ENCODE peak calls at places on chromosomes 4 and X, in seven cellular contexts. I is body of pancreas, F is colonic mucosa, B is aorta, R is upper lobe of right lung, C is iPS DF 6.9, P is NT2/D1. L is an unnamed sample. For H3K36me3, H3K4me1 and H3K9me3, the result is how much of the 10 kb centered on the place peaks cover.

GRCh38 chr4:122842984-122843531 is 16.4 kb downstream of the FGF2 start:
- DNase-seq in I (no peak), F (no peak), B (peak), R (no peak), C (no peak), P (no peak), L (peak)

GRCh38 chr4:128853741-128854140 is 44.2 kb downstream of the JADE1 start:
- DNase-seq in I (no peak), F (no peak), B (no peak), R (no peak), C (no peak), P (no peak), L (no peak)

GRCh38 chrX:281166-281999 is at the start of gene PLCXD1:
- DNase-seq in I (peak), F (no peak), B (peak), R (peak), C (peak), P (peak), L (peak)

GRCh38 chrX:132004728-132005127 is 18.4 kb upstream of the STK26 start:
- DNase-seq in I (no peak), F (no peak), B (no peak), R (no peak), C (no peak), P (no peak), L (no peak)

GRCh38 chr4:5808081-5808741 is 84.7 kb downstream of the CRMP1 start:
- DNase-seq in I (no peak), F (no peak), B (no peak), R (no peak), C (no peak), P (no peak), L (no peak)

GRCh38 chr4:158253350-158253980 is 43.2 kb downstream of the TMEM144 start:
- DNase-seq in I (peak), F (peak), B (peak), R (no peak), C (no peak), P (no peak), L (peak)

GRCh38 chr4:101599620-101600019 is 190.9 kb upstream of the BANK1 start:
- DNase-seq in I (no peak), F (no peak), B (no peak), R (no peak), C (no peak), P (no peak), L (no peak)

GRCh38 chr4:25320374-25321172 is 8.0 kb downstream of the ZCCHC4 start:
- DNase-seq in I (no peak), F (no peak), B (no peak), R (no peak), C (no peak), P (no peak), L (no peak)

GRCh38 chrX:19270727-19271126 is 73.0 kb upstream of the PDHA1 start:
- DNase-seq in I (no peak), F (no peak), B (no peak), R (no peak), C (no peak), P (no peak), L (no peak)

GRCh38 chr4:74499986-74500781 is 55.2 kb downstream of the AREG start:
- DNase-seq in I (no peak), F (no peak), B (no peak), R (no peak), C (no peak), P (no peak), L (no peak)

GRCh38 chr4:156497486-156497885 is 474.1 kb downstream of the PDGFC start:
- DNase-seq in I (no peak), F (no peak), B (no peak), R (no peak), C (no peak), P (no peak), L (no peak)

GRCh38 chr4:81470456-81471327 is 1.0 kb downstream of the RASGEF1B start:
- DNase-seq in I (peak), F (peak), B (peak), R (peak), C (no peak), P (no peak), L (no peak)

GRCh38 chrX:109601458-109601857 is 23.5 kb downstream of the KCNE5 start:
- DNase-seq in I (no peak), F (no peak), B (no peak), R (no peak), C (no peak), P (no peak), L (no peak)

GRCh38 chrX:18964026-18964425 is 19.9 kb downstream of the PHKA2 start:
- DNase-seq in I (no peak), F (no peak), B (no peak), R (no peak), C (no peak), P (no peak), L (no peak)

GRCh38 chr4:103904126-103904525 is 184.3 kb upstream of the TACR3 start:
- DNase-seq in I (no peak), F (no peak), B (no peak), R (no peak), C (no peak), P (no peak), L (no peak)

GRCh38 chrX:126030021-126030420 is 136.1 kb downstream of the DCAF12L2 start:
- DNase-seq in I (no peak), F (no peak), B (no peak), R (no peak), C (no peak), P (no peak), L (no peak)

GRCh38 chrX:8845469-8845868 is 44.3 kb upstream of the FAM9A start:
- DNase-seq in I (no peak), F (no peak), B (no peak), R (no peak), C (no peak), P (no peak), L (no peak)

GRCh38 chr4:15469402-15470148 is at the start of gene CC2D2A:
- DNase-seq in I (peak), F (no peak), B (peak), R (no peak), C (no peak), P (peak), L (no peak)

GRCh38 chrX:1486749-1487361 is 34.1 kb upstream of the ASMTL start:
- DNase-seq in I (no peak), F (no peak), B (peak), R (no peak), C (no peak), P (no peak), L (no peak)

GRCh38 chr4:137200322-137200721 is 332.0 kb downstream of the PCDH18 start:
- DNase-seq in I (no peak), F (no peak), B (no peak), R (no peak), C (no peak), P (no peak), L (no peak)

GRCh38 chr4:15395342-15395741 is 32.5 kb upstream of the C1QTNF7 start:
- DNase-seq in I (no peak), F (no peak), B (no peak), R (no peak), C (no peak), P (no peak), L (no peak)

GRCh38 chrX:98405376-98405775 is 1521.7 kb downstream of the RPA4 start:
- DNase-seq in I (no peak), F (no peak), B (no peak), R (no peak), C (no peak), P (no peak), L (no peak)

GRCh38 chr4:84778041-84778440 is 188.4 kb downstream of the WDFY3 start:
- DNase-seq in I (no peak), F (no peak), B (no peak), R (no peak), C (no peak), P (no peak), L (no peak)
- H3K36me3 ChIP-seq in I (under half), F (under half), B (under half), R (half or more), C (under half), P (under half), L (under half)

DNA sequence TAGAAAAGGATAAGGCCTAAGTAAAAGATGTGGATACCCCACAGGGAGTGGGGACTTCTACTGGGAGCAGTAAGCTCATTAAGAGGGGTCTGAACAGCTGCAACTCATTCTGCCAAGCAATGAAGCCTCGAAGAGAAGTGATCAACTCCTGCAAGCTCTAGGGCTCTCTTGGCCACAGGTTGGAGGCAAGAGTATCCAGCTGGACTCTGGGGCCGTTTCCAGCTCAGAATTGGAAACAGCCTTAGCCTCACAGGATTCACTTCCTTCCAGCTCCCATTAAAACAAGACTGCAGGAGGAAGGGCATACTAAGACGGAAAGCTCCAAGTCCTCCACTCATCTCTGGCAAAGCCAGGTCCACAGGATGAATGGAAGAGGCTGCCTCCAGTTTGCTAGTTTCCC is 126.3 kb downstream of the ATG4A start:
- DNase-seq in I (no peak), F (no peak), B (peak), R (no peak), C (no peak), P (no peak), L (no peak)
- H3K4me1 ChIP-seq in I (under half), F (under half), B (under half), R (under half), C (under half), P (under half), L (under half)

GRCh38 chr4:1337951-1338751 is 8.9 kb upstream of the UVSSA start:
- DNase-seq in I (no peak), F (no peak), B (no peak), R (no peak), C (no peak), P (no peak), L (no peak)

GRCh38 chr4:1339489-1339888 is 7.5 kb upstream of the UVSSA start:
- DNase-seq in I (no peak), F (no peak), B (no peak), R (no peak), C (no peak), P (no peak), L (no peak)

GRCh38 chr4:1340181-1340747 is 6.7 kb upstream of the UVSSA start:
- DNase-seq in I (no peak), F (no peak), B (no peak), R (no peak), C (no peak), P (no peak), L (no peak)

GRCh38 chr4:1337376-1337831 is 9.6 kb upstream of the UVSSA start:
- DNase-seq in I (no peak), F (peak), B (no peak), R (no peak), C (no peak), P (no peak), L (no peak)

GRCh38 chr4:1338752-1339414 is 8.1 kb upstream of the UVSSA start:
- DNase-seq in I (no peak), F (no peak), B (no peak), R (no peak), C (no peak), P (no peak), L (no peak)
- H3K9me3 ChIP-seq in I (under half), F (under half), B (under half), R (under half), C (under half), P (under half), L (under half)

DNA sequence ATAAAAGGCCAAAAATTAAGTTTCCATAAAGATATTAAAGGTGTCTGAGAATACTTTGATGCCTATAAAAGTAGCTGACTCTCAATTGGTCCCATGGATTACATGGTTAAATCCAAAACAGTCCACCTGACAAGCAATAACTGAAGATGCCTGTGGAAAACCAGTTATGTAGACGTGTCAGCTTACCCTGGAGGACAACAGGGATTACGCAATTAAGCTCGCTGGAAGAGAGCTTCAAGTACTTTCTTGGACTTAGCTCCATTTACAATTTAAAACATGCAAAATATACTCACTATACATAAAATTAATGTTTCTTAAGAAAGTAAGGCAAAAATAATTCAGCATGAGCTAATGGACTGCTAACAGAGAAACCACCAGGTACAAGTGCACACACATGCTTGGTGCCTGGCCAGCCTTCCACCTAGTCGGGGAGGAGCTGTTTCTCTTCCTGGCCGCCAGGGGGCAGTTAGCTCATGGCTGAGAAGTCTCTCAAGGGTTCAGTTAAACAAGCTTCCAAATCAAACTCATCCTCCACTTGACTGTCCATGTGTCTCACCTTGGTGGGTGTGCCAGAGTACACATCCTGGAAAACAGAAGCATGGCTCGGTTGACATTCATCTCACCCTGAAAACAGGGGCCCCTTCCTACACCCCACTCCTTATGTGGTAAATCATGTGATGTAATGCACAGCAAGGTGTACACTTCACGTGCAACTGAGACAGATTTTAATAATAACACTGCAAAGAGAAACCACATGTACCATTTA is 9.2 kb upstream of the FAM53A start:
- DNase-seq in I (peak), F (peak), B (peak), R (peak), C (no peak), P (peak), L (peak)
- H3K36me3 ChIP-seq in I (under half), F (under half), B (under half), R (half or more), C (under half), P (half or more), L (half or more)

GRCh38 chr4:153116101-153116680 is 88.1 kb upstream of the TRIM2 start:
- DNase-seq in I (no peak), F (no peak), B (no peak), R (no peak), C (no peak), P (no peak), L (no peak)
- H3K4me1 ChIP-seq in I (under half), F (under half), B (under half), R (under half), C (under half), P (under half), L (under half)

GRCh38 chr4:98332017-98332416 is 70.8 kb downstream of the RAP1GDS1 start:
- DNase-seq in I (no peak), F (no peak), B (no peak), R (no peak), C (no peak), P (no peak), L (no peak)
- H3K9me3 ChIP-seq in I (under half), F (under half), B (under half), R (under half), C (under half), P (under half), L (under half)

GRCh38 chr4:1291091-1291490 is 1.4 kb downstream of the MAEA start:
- DNase-seq in I (no peak), F (peak), B (peak), R (no peak), C (no peak), P (no peak), L (no peak)
- H3K36me3 ChIP-seq in I (under half), F (under half), B (under half), R (under half), C (under half), P (under half), L (under half)

GRCh38 chr4:703336-704197 is 2.1 kb upstream of the PCGF3 start:
- DNase-seq in I (no peak), F (no peak), B (no peak), R (no peak), C (no peak), P (no peak), L (no peak)

GRCh38 chr4:704198-704891 is 1.3 kb upstream of the PCGF3 start:
- DNase-seq in I (no peak), F (no peak), B (no peak), R (no peak), C (no peak), P (no peak), L (no peak)

GRCh38 chr4:699816-700580 is 5.6 kb upstream of the PCGF3 start:
- DNase-seq in I (no peak), F (no peak), B (no peak), R (no peak), C (no peak), P (no peak), L (no peak)

GRCh38 chr4:702618-703048 is 3.0 kb upstream of the PCGF3 start:
- DNase-seq in I (no peak), F (no peak), B (no peak), R (no peak), C (no peak), P (no peak), L (no peak)

DNA sequence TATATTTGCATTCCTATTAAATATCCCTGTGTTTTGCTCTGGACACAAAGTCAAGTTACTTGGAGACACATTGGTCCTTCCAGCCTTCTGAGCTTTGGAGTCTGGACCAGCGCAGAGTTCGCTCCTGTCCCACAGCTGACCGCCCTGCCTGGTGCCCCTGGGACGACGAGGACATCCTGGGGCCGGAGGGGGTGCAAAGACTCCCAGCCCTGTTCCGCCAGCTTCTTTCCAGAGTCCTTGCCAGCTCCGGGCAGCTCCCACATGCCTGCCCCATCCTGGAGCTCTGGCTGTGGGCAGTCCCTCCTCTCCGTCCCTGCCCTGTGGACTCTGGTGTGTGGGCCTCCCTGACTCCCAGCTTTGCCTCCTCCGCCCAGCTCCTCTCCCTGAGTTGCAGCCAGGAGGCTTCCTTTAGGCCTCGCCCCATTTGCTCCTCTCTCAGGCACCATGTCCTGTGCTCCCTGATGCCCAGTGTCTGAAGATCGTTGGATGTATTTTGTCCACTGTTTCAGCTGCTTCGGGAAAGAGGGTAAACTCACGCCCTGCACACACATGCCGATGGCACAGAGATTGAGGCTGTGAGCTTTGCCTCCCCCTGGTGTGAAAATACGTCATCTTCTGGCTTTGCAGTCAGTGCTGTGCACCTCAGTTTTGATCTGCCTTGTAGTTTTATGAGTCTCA is 4.9 kb upstream of the PCGF3 start:
- DNase-seq in I (no peak), F (no peak), B (no peak), R (no peak), C (no peak), P (no peak), L (no peak)
- H3K4me1 ChIP-seq in I (under half), F (under half), B (under half), R (under half), C (under half), P (under half), L (under half)

L was measured in HAP-1.